ENCODE peak calls at places on chromosomes 3 and 15, in five cellular contexts. X is HFFc6, K is HCT116, D is WTC11, N is NCI-H1092. I is an unnamed sample.

GRCh38 chr15:41965441-41966413 is 6.6 kb downstream of the EHD4 start:
- DNase-seq in X (no peak), K (no peak), D (no peak), N (no peak), I (peak; percentile 56)

GRCh38 chr3:35908366-35909232 is 269.3 kb downstream of the ARPP21 start:
- DNase-seq in X (peak; percentile 48), K (peak; percentile 15), D (peak; percentile 81), N (peak; percentile 65), I (peak; percentile 91)

GRCh38 chr3:135503429-135504083 is 462.0 kb upstream of the PPP2R3A start:
- DNase-seq in X (peak; percentile 71), K (peak; percentile 28), D (peak; percentile 92), N (peak; percentile 58), I (peak; percentile 97)

GRCh38 chr3:13111173-13111873 is 38.1 kb upstream of the IQSEC1 start:
- DNase-seq in X (no peak), K (no peak), D (no peak), N (no peak), I (peak; percentile 52)

GRCh38 chr3:33682770-33683169 is 35.3 kb downstream of the CLASP2 start:
- DNase-seq in X (no peak), K (no peak), D (no peak), N (no peak), I (no peak)

GRCh38 chr3:46278816-46279672 is 36.8 kb downstream of the CCR3 start:
- DNase-seq in X (no peak), K (no peak), D (no peak), N (no peak), I (no peak)

GRCh38 chr3:16427309-16427965 is 86.1 kb downstream of the RFTN1 start:
- DNase-seq in X (peak; percentile 84), K (no peak), D (no peak), N (no peak), I (no peak)

GRCh38 chr3:123286308-123287023 is 84.7 kb downstream of the SEC22A start:
- DNase-seq in X (peak; percentile 65), K (peak; percentile 31), D (peak; percentile 82), N (no peak), I (peak; percentile 95)

GRCh38 chr3:64457811-64458210 is 230.0 kb downstream of the ADAMTS9 start:
- DNase-seq in X (no peak), K (no peak), D (no peak), N (no peak), I (no peak)

GRCh38 chr15:70284438-70285214 is 186.9 kb upstream of the TLE3 start:
- DNase-seq in X (no peak), K (no peak), D (no peak), N (no peak), I (peak; percentile 41)

GRCh38 chr15:20356444-20357138 is 185.0 kb downstream of the GOLGA6L6 start:
- DNase-seq in X (no peak), K (peak; percentile 32), D (peak; percentile 56), N (no peak), I (peak; percentile 90)